ENCODE peak calls at places on chromosomes 2 and 18, in five cellular contexts. X, H, G, S and K are unnamed samples.

GRCh38 chr2:195356026-195356425 is 301.0 kb upstream of the SLC39A10 start:
- DNase-seq in S (no peak), G (no peak), X (no peak), H (no peak), K (no peak)

GRCh38 chr2:207983654-207984053 is 41.7 kb downstream of the PLEKHM3 start:
- DNase-seq in S (no peak), H (peak), G (no peak), X (no peak), K (no peak)

GRCh38 chr2:174781996-174782395 is 17.7 kb upstream of the CHRNA1 start:
- DNase-seq in X (no peak), S (no peak), G (no peak), H (no peak), K (no peak)

GRCh38 chr2:41241325-41242000 is 789.6 kb upstream of the SLC8A1 start:
- DNase-seq in H (no peak), S (no peak), X (no peak), G (no peak), K (no peak)

GRCh38 chr2:143513081-143513480 is 383.9 kb downstream of the ARHGAP15 start:
- DNase-seq in G (peak), X (peak), H (peak), S (no peak), K (peak)

GRCh38 chr18:3773303-3773702 is 323.3 kb downstream of the TGIF1 start:
- DNase-seq in G (no peak), X (no peak), S (no peak), H (no peak), K (peak)

GRCh38 chr2:12251121-12251520 is 465.6 kb upstream of the TRIB2 start:
- DNase-seq in S (no peak), H (no peak), G (no peak), X (no peak), K (no peak)

GRCh38 chr18:70261141-70261788 is 27.6 kb upstream of the SOCS6 start:
- DNase-seq in X (no peak), S (no peak), G (no peak), H (no peak), K (no peak)

GRCh38 chr2:9574314-9574713 is 18.7 kb upstream of the ADAM17 start:
- DNase-seq in H (no peak), G (no peak), X (no peak), S (no peak), K (no peak)

GRCh38 chr18:741931-742512 is 29.6 kb upstream of the ENOSF1 start:
- DNase-seq in X (peak), G (peak), S (no peak), H (peak), K (peak)

GRCh38 chr2:237432484-237433092 is 18.6 kb upstream of the COL6A3 start:
- DNase-seq in H (no peak), X (peak), G (no peak), S (no peak), K (peak)

GRCh38 chr18:58547864-58548263 is 81.0 kb downstream of the ALPK2 start:
- DNase-seq in G (no peak), S (no peak), X (no peak), H (no peak), K (no peak)

GRCh38 chr2:38146917-38147307 is 71.0 kb upstream of the CYP1B1 start:
- DNase-seq in G (peak), H (peak), S (peak), X (peak), K (peak)

GRCh38 chr18:76827205-76827885 is 5.0 kb downstream of the ZNF236 start:
- DNase-seq in G (no peak), S (no peak), X (no peak), H (no peak), K (no peak)

GRCh38 chr18:59547691-59548182 is 149.5 kb downstream of the CCBE1 start:
- DNase-seq in X (no peak), H (no peak), S (no peak), G (no peak), K (no peak)

GRCh38 chr2:177645241-177645640 is 252.7 kb downstream of the AGPS start:
- DNase-seq in X (no peak), G (no peak), S (no peak), H (no peak), K (no peak)

GRCh38 chr2:144460981-144461766 is 58.7 kb downstream of the ZEB2 start:
- DNase-seq in G (peak), H (no peak), S (no peak), X (no peak), K (no peak)

GRCh38 chr2:15749460-15750432 is 158.1 kb downstream of the DDX1 start:
- DNase-seq in G (no peak), X (no peak), H (no peak), S (no peak), K (no peak)

GRCh38 chr2:188975497-188976102 is 1.4 kb downstream of the COL3A1 start:
- DNase-seq in X (peak), H (no peak), G (peak), S (no peak), K (no peak)

GRCh38 chr2:242057379-242058040 is 188.0 kb downstream of the RTP5 start:
- DNase-seq in H (no peak), G (no peak), X (no peak), S (no peak), K (no peak)

GRCh38 chr2:218329027-218329825 is 27.4 kb upstream of the CATIP start:
- DNase-seq in S (no peak), X (peak), G (no peak), H (peak), K (no peak)

GRCh38 chr18:73150199-73150598 is 282.4 kb upstream of the NETO1 start:
- DNase-seq in G (no peak), H (no peak), S (peak), X (no peak), K (no peak)

GRCh38 chr2:237911363-237912017 is 52.1 kb downstream of the RAMP1 start:
- DNase-seq in G (no peak), H (no peak), S (no peak), X (no peak), K (no peak)

GRCh38 chr2:103991591-103991990 is 862.3 kb upstream of the POU3F3 start:
- DNase-seq in X (no peak), S (no peak), H (no peak), G (no peak), K (no peak)

GRCh38 chr2:172000696-172001361 is 1.1 kb downstream of the METAP1D start:
- DNase-seq in H (no peak), S (no peak), G (no peak), X (peak), K (no peak)

GRCh38 chr2:134669731-134670669 is 48.8 kb downstream of the TMEM163 start:
- DNase-seq in H (no peak), X (no peak), S (no peak), G (no peak), K (peak)

GRCh38 chr2:130288467-130289403 is 54.0 kb upstream of the IMP4 start:
- DNase-seq in S (peak), H (no peak), X (peak), G (no peak), K (no peak)

GRCh38 chr2:208134928-208135586 is 5.4 kb upstream of the CRYGC start:
- DNase-seq in X (no peak), H (no peak), G (no peak), S (no peak), K (no peak)

GRCh38 chr2:180385601-180386201 is 378.6 kb upstream of the CWC22 start:
- DNase-seq in G (peak), X (no peak), S (no peak), H (no peak), K (no peak)

GRCh38 chr2:3186766-3187165 is 190.9 kb downstream of the EIPR1 start:
- DNase-seq in X (no peak), S (no peak), H (no peak), G (no peak), K (no peak)

GRCh38 chr18:26792661-26793060 is 72.8 kb downstream of the AQP4 start:
- DNase-seq in X (no peak), S (no peak), G (no peak), H (no peak), K (peak)

GRCh38 chr18:48832961-48833700 is 117.6 kb downstream of the SMAD7 start:
- DNase-seq in G (peak), X (peak), S (no peak), H (no peak), K (peak)

GRCh38 chr2:9333591-9334171 is 89.6 kb downstream of the ITGB1BP1 start:
- DNase-seq in S (peak), X (peak), G (peak), H (peak), K (peak)

GRCh38 chr2:65922794-65923193 is 490.4 kb upstream of the SPRED2 start:
- DNase-seq in G (no peak), H (no peak), X (no peak), S (no peak), K (no peak)